ENCODE peak calls at places on chromosomes 6 and 20, in seven cellular contexts. One of them, this sample, is unnamed.

GRCh38 chr6:101396552-101397173 is 3.2 kb downstream of the GRIK2 start:
- DNase-seq in PC-3: peak; percentile 77
- DNase-seq in neural progenitor cell: peak; percentile 83
- DNase-seq in HCT116: no peak
- DNase-seq in GM23338: peak; percentile 83
- DNase-seq in OCI-LY7: peak; percentile 50
- DNase-seq in GM23248: peak; percentile 54
- DNase-seq in this sample: peak; percentile 77

GRCh38 chr6:112018619-112019416 is 35.1 kb upstream of the CCN6 start:
- DNase-seq in OCI-LY7: no peak
- DNase-seq in HCT116: no peak
- DNase-seq in PC-3: peak; percentile 67
- DNase-seq in GM23248: peak; percentile 33
- DNase-seq in GM23338: no peak
- DNase-seq in neural progenitor cell: no peak
- DNase-seq in this sample: no peak

GRCh38 chr20:45967551-45968080 is 4.4 kb downstream of the ZNF335 start:
- DNase-seq in HCT116: no peak
- DNase-seq in GM23248: no peak
- DNase-seq in OCI-LY7: no peak
- DNase-seq in neural progenitor cell: no peak
- DNase-seq in GM23338: no peak
- DNase-seq in PC-3: no peak
- DNase-seq in this sample: no peak

GRCh38 chr6:76701610-76702009 is 629.1 kb upstream of the IMPG1 start:
- DNase-seq in OCI-LY7: no peak
- DNase-seq in HCT116: no peak
- DNase-seq in PC-3: no peak
- DNase-seq in GM23338: no peak
- DNase-seq in neural progenitor cell: no peak
- DNase-seq in GM23248: peak; percentile 7
- DNase-seq in this sample: no peak

GRCh38 chr6:21189721-21190120 is 403.8 kb upstream of the SOX4 start:
- DNase-seq in GM23338: no peak
- DNase-seq in OCI-LY7: no peak
- DNase-seq in HCT116: no peak
- DNase-seq in neural progenitor cell: no peak
- DNase-seq in GM23248: no peak
- DNase-seq in PC-3: no peak
- DNase-seq in this sample: no peak

GRCh38 chr6:162442675-162443074 is 284.9 kb downstream of the PRKN start:
- DNase-seq in GM23338: peak; percentile 86
- DNase-seq in GM23248: no peak
- DNase-seq in HCT116: no peak
- DNase-seq in PC-3: no peak
- DNase-seq in OCI-LY7: peak; percentile 27
- DNase-seq in neural progenitor cell: peak; percentile 80
- DNase-seq in this sample: no peak

GRCh38 chr6:79184086-79184485 is 50.4 kb downstream of the HMGN3 start:
- DNase-seq in OCI-LY7: no peak
- DNase-seq in GM23248: no peak
- DNase-seq in PC-3: no peak
- DNase-seq in GM23338: no peak
- DNase-seq in neural progenitor cell: no peak
- DNase-seq in HCT116: no peak
- DNase-seq in this sample: no peak

GRCh38 chr6:111482236-111482958 is 621 bp downstream of the REV3L start:
- DNase-seq in HCT116: no peak
- DNase-seq in GM23248: peak; percentile 83
- DNase-seq in PC-3: no peak
- DNase-seq in GM23338: peak; percentile 62
- DNase-seq in neural progenitor cell: peak; percentile 59
- DNase-seq in OCI-LY7: peak; percentile 70
- DNase-seq in this sample: peak; percentile 44

GRCh38 chr6:156068870-156069269 is 613.2 kb upstream of the NOX3 start:
- DNase-seq in PC-3: no peak
- DNase-seq in OCI-LY7: peak; percentile 20
- DNase-seq in GM23248: no peak
- DNase-seq in HCT116: no peak
- DNase-seq in GM23338: no peak
- DNase-seq in neural progenitor cell: no peak
- DNase-seq in this sample: no peak

GRCh38 chr6:14848019-14848418 is 397.9 kb upstream of the JARID2 start:
- DNase-seq in GM23338: no peak
- DNase-seq in neural progenitor cell: no peak
- DNase-seq in OCI-LY7: no peak
- DNase-seq in PC-3: no peak
- DNase-seq in HCT116: no peak
- DNase-seq in GM23248: peak; percentile 55
- DNase-seq in this sample: no peak

GRCh38 chr20:32524871-32525501 is 60.1 kb downstream of the NOL4L start:
- DNase-seq in GM23338: no peak
- DNase-seq in OCI-LY7: no peak
- DNase-seq in HCT116: no peak
- DNase-seq in GM23248: no peak
- DNase-seq in neural progenitor cell: no peak
- DNase-seq in PC-3: no peak
- DNase-seq in this sample: no peak

GRCh38 chr6:42428326-42429041 is 23.2 kb downstream of the TRERF1 start:
- DNase-seq in GM23248: peak; percentile 63
- DNase-seq in GM23338: no peak
- DNase-seq in neural progenitor cell: peak; percentile 27
- DNase-seq in HCT116: no peak
- DNase-seq in PC-3: no peak
- DNase-seq in OCI-LY7: no peak
- DNase-seq in this sample: no peak

GRCh38 chr6:32081168-32081624 is 27.9 kb downstream of the TNXB start:
- DNase-seq in HCT116: no peak
- DNase-seq in neural progenitor cell: no peak
- DNase-seq in PC-3: peak; percentile 74
- DNase-seq in GM23248: peak; percentile 97
- DNase-seq in OCI-LY7: no peak
- DNase-seq in GM23338: no peak
- DNase-seq in this sample: no peak

DNA sequence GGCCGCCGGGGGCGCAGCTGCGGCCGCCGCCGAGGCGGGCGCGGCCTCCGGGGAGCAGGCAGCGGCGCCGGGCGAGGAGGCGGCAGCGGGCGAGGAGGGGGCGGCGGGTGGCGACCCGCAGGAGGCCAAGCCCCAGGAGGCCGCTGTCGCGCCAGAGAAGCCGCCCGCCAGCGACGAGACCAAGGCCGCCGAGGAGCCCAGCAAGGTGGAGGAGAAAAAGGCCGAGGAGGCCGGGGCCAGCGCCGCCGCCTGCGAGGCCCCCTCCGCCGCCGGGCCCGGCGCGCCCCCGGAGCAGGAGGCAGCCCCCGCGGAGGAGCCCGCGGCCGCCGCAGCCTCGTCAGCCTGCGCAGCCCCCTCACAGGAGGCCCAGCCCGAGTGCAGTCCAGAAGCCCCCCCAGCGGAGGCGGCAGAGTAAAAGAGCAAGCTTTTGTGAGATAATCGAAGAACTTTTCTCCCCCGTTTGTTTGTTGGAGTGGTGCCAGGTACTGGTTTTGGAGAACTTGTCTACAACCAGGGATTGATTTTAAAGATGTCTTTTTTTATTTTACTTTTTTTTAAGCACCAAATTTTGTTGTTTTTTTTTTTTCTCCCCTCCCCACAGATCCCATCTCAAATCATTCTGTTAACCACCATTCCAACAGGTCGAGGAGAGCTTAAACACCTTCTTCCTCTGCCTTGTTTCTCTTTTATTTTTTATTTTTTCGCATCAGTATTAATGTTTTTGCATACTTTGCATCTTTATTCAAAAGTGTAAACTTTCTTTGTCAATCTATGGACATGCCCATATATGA is 3.2 kb downstream of the MARCKS start:
- DNase-seq in neural progenitor cell: peak; percentile 43
- DNase-seq in OCI-LY7: no peak
- DNase-seq in GM23248: peak; percentile 70
- DNase-seq in GM23338: peak; percentile 65
- DNase-seq in HCT116: no peak
- DNase-seq in PC-3: peak; percentile 22
- DNase-seq in this sample: no peak
- H2AFZ ChIP-seq in neural progenitor cell: no peak overlapping the region
- H2AFZ ChIP-seq in OCI-LY7: no peak overlapping the region
- H2AFZ ChIP-seq in GM23248: no peak overlapping the region
- H2AFZ ChIP-seq in GM23338: no peak overlapping the region
- H2AFZ ChIP-seq in HCT116: no peak overlapping the region
- H2AFZ ChIP-seq in PC-3: no peak overlapping the region
- H2AFZ ChIP-seq in this sample: no peak overlapping the region

GRCh38 chr20:19886666-19887288 is 128.7 kb downstream of the RIN2 start:
- DNase-seq in GM23248: no peak
- DNase-seq in GM23338: peak; percentile 37
- DNase-seq in HCT116: no peak
- DNase-seq in neural progenitor cell: peak; percentile 16
- DNase-seq in OCI-LY7: no peak
- DNase-seq in PC-3: peak; percentile 26
- DNase-seq in this sample: no peak

GRCh38 chr20:19888269-19888669 is 128.9 kb upstream of the NAA20 start:
- DNase-seq in OCI-LY7: no peak
- DNase-seq in GM23248: no peak
- DNase-seq in GM23338: no peak
- DNase-seq in HCT116: no peak
- DNase-seq in PC-3: no peak
- DNase-seq in neural progenitor cell: no peak
- DNase-seq in this sample: no peak

GRCh38 chr20:19887566-19888268 is 129.4 kb upstream of the NAA20 start:
- DNase-seq in GM23338: no peak
- DNase-seq in OCI-LY7: no peak
- DNase-seq in HCT116: no peak
- DNase-seq in GM23248: no peak
- DNase-seq in PC-3: no peak
- DNase-seq in neural progenitor cell: no peak
- DNase-seq in this sample: no peak

GRCh38 chr20:19885576-19885956 is 127.5 kb downstream of the RIN2 start:
- DNase-seq in HCT116: no peak
- DNase-seq in GM23338: no peak
- DNase-seq in PC-3: peak; percentile 26
- DNase-seq in OCI-LY7: no peak
- DNase-seq in neural progenitor cell: no peak
- DNase-seq in GM23248: peak; percentile 23
- DNase-seq in this sample: no peak

GRCh38 chr20:19885981-19886665 is 128.1 kb downstream of the RIN2 start:
- DNase-seq in OCI-LY7: no peak
- DNase-seq in HCT116: no peak
- DNase-seq in GM23248: peak; percentile 57
- DNase-seq in PC-3: peak; percentile 77
- DNase-seq in GM23338: peak; percentile 7
- DNase-seq in neural progenitor cell: no peak
- DNase-seq in this sample: no peak
- TF ChIP-seq EZH2phosphoT487 in OCI-LY7: no peak
- TF ChIP-seq EZH2phosphoT487 in HCT116: no peak
- TF ChIP-seq EZH2phosphoT487 in GM23248: no peak
- TF ChIP-seq EZH2phosphoT487 in PC-3: no peak
- TF ChIP-seq EZH2phosphoT487 in GM23338: no peak
- TF ChIP-seq EZH2phosphoT487 in neural progenitor cell: no peak
- TF ChIP-seq EZH2phosphoT487 in this sample: no peak

GRCh38 chr6:98834060-98835031 is at the start of gene POU3F2:
- DNase-seq in HCT116: no peak
- DNase-seq in GM23338: peak; percentile 98
- DNase-seq in OCI-LY7: peak; percentile 80
- DNase-seq in GM23248: peak; percentile 72
- DNase-seq in neural progenitor cell: peak; percentile 99
- DNase-seq in PC-3: peak; percentile 61
- DNase-seq in this sample: peak; percentile 92

GRCh38 chr6:98838027-98838426 is 3.7 kb downstream of the POU3F2 start:
- DNase-seq in OCI-LY7: no peak
- DNase-seq in GM23248: no peak
- DNase-seq in neural progenitor cell: peak; percentile 45
- DNase-seq in GM23338: no peak
- DNase-seq in HCT116: no peak
- DNase-seq in PC-3: no peak
- DNase-seq in this sample: no peak

GRCh38 chr6:98836962-98837944 is 2.9 kb downstream of the POU3F2 start:
- DNase-seq in OCI-LY7: no peak
- DNase-seq in HCT116: no peak
- DNase-seq in GM23248: no peak
- DNase-seq in GM23338: no peak
- DNase-seq in neural progenitor cell: no peak
- DNase-seq in PC-3: no peak
- DNase-seq in this sample: no peak

GRCh38 chr6:98835149-98836024 is 1.0 kb downstream of the POU3F2 start:
- DNase-seq in HCT116: no peak
- DNase-seq in GM23338: peak; percentile 61
- DNase-seq in neural progenitor cell: peak; percentile 69
- DNase-seq in GM23248: no peak
- DNase-seq in PC-3: no peak
- DNase-seq in OCI-LY7: no peak
- DNase-seq in this sample: peak; percentile 12

DNA sequence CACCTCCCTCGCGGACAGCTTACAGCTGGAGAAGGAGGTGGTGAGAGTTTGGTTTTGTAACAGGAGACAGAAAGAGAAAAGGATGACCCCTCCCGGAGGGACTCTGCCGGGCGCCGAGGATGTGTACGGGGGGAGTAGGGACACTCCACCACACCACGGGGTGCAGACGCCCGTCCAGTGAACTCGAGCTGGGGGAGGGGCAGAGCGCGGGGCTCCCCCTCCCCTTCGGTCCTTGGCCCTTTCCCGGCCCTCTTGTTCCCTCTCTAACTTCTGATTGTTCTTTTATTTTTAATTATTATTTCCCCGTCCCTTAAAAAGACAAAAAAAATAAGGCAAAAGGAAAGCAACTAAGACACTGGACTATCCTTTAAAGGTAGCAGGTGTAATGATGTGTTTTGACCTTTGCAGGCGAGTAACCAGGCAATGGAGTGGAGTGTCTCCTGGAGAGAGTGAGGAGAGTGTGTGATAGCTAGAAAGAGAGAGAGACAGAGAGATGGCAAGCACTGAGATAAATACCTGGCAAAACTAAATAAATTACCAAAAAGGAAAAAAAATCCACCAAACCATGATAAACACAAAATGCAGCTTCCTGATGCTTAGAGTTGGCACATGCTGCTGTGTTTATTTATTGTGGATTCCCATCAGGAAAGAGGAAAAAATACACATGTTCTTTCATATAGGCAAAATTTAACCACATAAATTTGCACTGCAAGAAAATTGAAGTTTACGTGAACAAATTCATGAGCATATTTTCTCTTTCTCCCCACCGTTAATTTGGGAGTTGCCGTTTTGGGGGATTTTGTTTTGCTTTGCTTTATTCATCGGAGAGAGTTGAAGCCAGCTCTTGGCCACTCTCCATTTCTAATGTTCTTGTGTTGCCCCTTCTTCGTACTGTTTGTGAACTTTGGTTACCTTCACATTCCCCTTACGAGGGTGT is 1.9 kb downstream of the POU3F2 start:
- DNase-seq in GM23338: peak; percentile 82
- DNase-seq in HCT116: no peak
- DNase-seq in neural progenitor cell: peak; percentile 76
- DNase-seq in OCI-LY7: no peak
- DNase-seq in GM23248: no peak
- DNase-seq in PC-3: no peak
- DNase-seq in this sample: no peak
- H2AFZ ChIP-seq in GM23338: peak overlapping the region; percentile 65
- H2AFZ ChIP-seq in HCT116: no peak overlapping the region
- H2AFZ ChIP-seq in neural progenitor cell: no peak overlapping the region
- H2AFZ ChIP-seq in OCI-LY7: no peak overlapping the region
- H2AFZ ChIP-seq in GM23248: no peak overlapping the region
- H2AFZ ChIP-seq in PC-3: no peak overlapping the region
- H2AFZ ChIP-seq in this sample: peak overlapping the region; percentile 30

GRCh38 chr6:2346078-2346477 is 100.7 kb upstream of the GMDS start:
- DNase-seq in neural progenitor cell: no peak
- DNase-seq in GM23338: no peak
- DNase-seq in OCI-LY7: no peak
- DNase-seq in PC-3: no peak
- DNase-seq in HCT116: no peak
- DNase-seq in GM23248: no peak
- DNase-seq in this sample: no peak

GRCh38 chr6:2344319-2344905 is 99.0 kb upstream of the GMDS start:
- DNase-seq in PC-3: no peak
- DNase-seq in neural progenitor cell: no peak
- DNase-seq in GM23248: no peak
- DNase-seq in HCT116: no peak
- DNase-seq in OCI-LY7: no peak
- DNase-seq in GM23338: no peak
- DNase-seq in this sample: no peak
- TF ChIP-seq EZH2phosphoT487 in PC-3: no peak
- TF ChIP-seq EZH2phosphoT487 in neural progenitor cell: no peak
- TF ChIP-seq EZH2phosphoT487 in GM23248: no peak
- TF ChIP-seq EZH2phosphoT487 in HCT116: no peak
- TF ChIP-seq EZH2phosphoT487 in OCI-LY7: no peak
- TF ChIP-seq EZH2phosphoT487 in GM23338: no peak
- TF ChIP-seq EZH2phosphoT487 in this sample: no peak